ENCODE peak calls at places on chromosome X, in ten cellular contexts. P, V, B, O, H, Q, Y, J, E and D are unnamed samples.

GRCh38 chrX:24838624-24839023 is 144.9 kb downstream of the POLA1 start:
- DNase-seq in V (no peak), Y (peak; percentile 27), B (no peak), J (no peak), H (peak; percentile 4), P (peak; percentile 11), O (peak; percentile 6), E (no peak), Q (peak; percentile 62), D (peak; percentile 43)

GRCh38 chrX:103878466-103879151 is 46.6 kb upstream of the RAB9B start:
- DNase-seq in E (no peak), O (peak; percentile 77), P (peak; percentile 35), Y (no peak), J (no peak), V (peak; percentile 67), H (peak; percentile 79), B (no peak), Q (peak; percentile 72), D (no peak)

GRCh38 chrX:40058719-40059118 is 39.0 kb downstream of the BCOR start:
- DNase-seq in P (no peak), J (peak; percentile 86), H (no peak), V (no peak), Y (no peak), O (no peak), B (peak; percentile 53), E (no peak), Q (no peak), D (no peak)

GRCh38 chrX:156008915-156009314 is 11.4 kb downstream of the IL9R start:
- DNase-seq in O (no peak), B (no peak), E (no peak), H (no peak), V (no peak), Q (peak; percentile 2), J (no peak), P (no peak), Y (no peak), D (no peak)

GRCh38 chrX:14673764-14674163 is 144.4 kb downstream of the GLRA2 start:
- DNase-seq in E (no peak), V (peak; percentile 80), B (no peak), Y (no peak), H (peak; percentile 84), J (peak; percentile 13), Q (peak; percentile 94), P (peak; percentile 38), O (peak; percentile 91), D (peak; percentile 2)

GRCh38 chrX:140091276-140091886 is 126.1 kb upstream of the CXorf66 start:
- DNase-seq in E (peak; percentile 60), P (peak; percentile 41), Q (no peak), H (no peak), J (no peak), O (no peak), Y (peak; percentile 48), B (peak; percentile 79), V (no peak), D (peak; percentile 48)

GRCh38 chrX:123159403-123159802 is 24.7 kb upstream of the GRIA3 start:
- DNase-seq in Y (no peak), O (no peak), H (no peak), Q (no peak), J (no peak), B (no peak), P (no peak), E (no peak), V (no peak), D (no peak)

GRCh38 chrX:56789518-56790070 is 60.6 kb downstream of the NBDY start:
- DNase-seq in Q (no peak), V (no peak), J (no peak), B (peak; percentile 55), E (peak; percentile 46), Y (no peak), H (no peak), P (no peak), O (no peak), D (no peak)

GRCh38 chrX:46310815-46311497 is 234.3 kb downstream of the ZNF674 start:
- DNase-seq in B (no peak), O (no peak), J (no peak), Q (no peak), Y (no peak), V (no peak), H (no peak), E (no peak), P (peak; percentile 3), D (no peak)

GRCh38 chrX:22392176-22392814 is 119.6 kb downstream of the CBLL2 start:
- DNase-seq in Q (peak; percentile 62), V (no peak), P (peak; percentile 2), H (no peak), E (no peak), Y (no peak), B (no peak), O (no peak), J (no peak), D (no peak)